ENCODE peak calls at places on chromosomes 4 and X, in six cellular contexts. Q is ACHN, S is GM04504, I is HL-60, C is SK-N-DZ, K is mammary epithelial cell. V is an unnamed sample.

GRCh38 chr4:87497141-87497540 is 32.0 kb downstream of the SPARCL1 start:
- DNase-seq in S (no peak), Q (peak), I (no peak), C (no peak), K (no peak), V (no peak)

GRCh38 chrX:335758-336155 is 17.2 kb upstream of the GTPBP6 start:
- DNase-seq in I (no peak), Q (no peak), C (no peak), K (no peak), S (no peak), V (no peak)

GRCh38 chr4:102825261-102826071 is 1.9 kb downstream of the UBE2D3 start:
- DNase-seq in S (peak), C (no peak), I (peak), K (peak), Q (peak), V (peak)

GRCh38 chr4:2733001-2733843 is 22.9 kb downstream of the TNIP2 start:
- DNase-seq in I (no peak), K (no peak), S (no peak), C (no peak), Q (no peak), V (no peak)

GRCh38 chr4:112514079-112514448 is 1.9 kb downstream of the NEUROG2 start:
- DNase-seq in C (no peak), K (no peak), I (no peak), Q (no peak), S (no peak), V (no peak)

GRCh38 chr4:102627831-102628523 is 126.8 kb downstream of the NFKB1 start:
- DNase-seq in I (no peak), Q (peak), C (no peak), S (no peak), K (peak), V (no peak)

GRCh38 chrX:100976211-100976610 is 6.7 kb downstream of the ARL13A start:
- DNase-seq in I (no peak), K (no peak), S (no peak), Q (no peak), C (no peak), V (no peak)

GRCh38 chr4:169226565-169226964 is 44.2 kb downstream of the SH3RF1 start:
- DNase-seq in S (no peak), I (no peak), Q (no peak), K (no peak), C (no peak), V (no peak)

GRCh38 chr4:47526281-47526680 is 41.2 kb downstream of the ATP10D start:
- DNase-seq in C (no peak), S (no peak), Q (no peak), I (no peak), K (no peak), V (no peak)

GRCh38 chr4:142414336-142414945 is 431.7 kb downstream of the INPP4B start:
- DNase-seq in Q (no peak), K (no peak), I (no peak), C (no peak), S (no peak), V (no peak)

GRCh38 chr4:80900908-80901307 is 129.6 kb upstream of the BMP3 start:
- DNase-seq in C (no peak), Q (no peak), K (no peak), S (no peak), I (no peak), V (no peak)

GRCh38 chr4:1050486-1051213 is 39.2 kb downstream of the FGFRL1 start:
- DNase-seq in I (no peak), Q (no peak), S (no peak), K (no peak), C (no peak), V (no peak)

GRCh38 chr4:42654606-42655005 is 2.3 kb downstream of the ATP8A1 start:
- DNase-seq in I (no peak), K (peak), Q (peak), C (no peak), S (peak), V (no peak)

GRCh38 chr4:15370296-15370695 is 57.5 kb upstream of the C1QTNF7 start:
- DNase-seq in C (no peak), S (no peak), K (no peak), Q (no peak), I (no peak), V (no peak)

GRCh38 chr4:38523524-38524448 is 140.2 kb upstream of the KLF3 start:
- DNase-seq in S (no peak), Q (no peak), I (peak), K (peak), C (no peak), V (no peak)

GRCh38 chr4:55247521-55247920 is 98.5 kb upstream of the SRD5A3 start:
- DNase-seq in K (no peak), S (no peak), C (no peak), I (no peak), Q (no peak), V (no peak)

GRCh38 chr4:102826105-102826889 is 1.1 kb downstream of the UBE2D3 start:
- DNase-seq in I (no peak), Q (no peak), C (no peak), S (no peak), K (no peak), V (no peak)

V was measured in tibial artery.